ENCODE peak calls at places on chromosomes 12 and 14, in eight cellular contexts. H is substantia nigra; O is CD4-positive, alpha-beta T cell; Q is stimulated activated CD4-positive, alpha-beta T cell treated with anti-CD3 and anti-CD28 coated beads, Interleukin-12 subunit alpha, Interleukin-12 subunit beta, amount 100 ng/mL, for 4 hours; Z is iris pigment epithelial cell; K is HepG2; Y is left lobe of liver; J is endothelial cell. P is an unnamed sample.
A peak's percentile ranks its signal among the peaks of the same experiment; 100 is the strongest.

GRCh38 chr14:25231006-25231405 is 181.1 kb upstream of the STXBP6 start:
- DNase-seq in H (no peak), O (no peak), Q (no peak), Z (no peak), K (no peak), Y (peak; percentile 59), J (no peak), P (no peak)

GRCh38 chr12:10331642-10332239 is 24.1 kb downstream of the KLRD1 start:
- DNase-seq in H (no peak), O (no peak), Q (no peak), Z (peak; percentile 71), K (peak; percentile 49), Y (no peak), J (peak; percentile 18), P (peak; percentile 72)

GRCh38 chr14:103730490-103731035 is 15.0 kb downstream of the ZFYVE21 start:
- DNase-seq in H (no peak), O (no peak), Q (no peak), Z (no peak), K (no peak), Y (peak; percentile 88), J (no peak), P (no peak)

GRCh38 chr12:52907092-52907810 is 2.4 kb upstream of the KRT8 start:
- DNase-seq in H (no peak), O (no peak), Q (no peak), Z (no peak), K (peak; percentile 48), Y (no peak), J (no peak), P (no peak)

GRCh38 chr12:18470251-18470650 is 208.9 kb downstream of the PIK3C2G start:
- DNase-seq in H (no peak), O (no peak), Q (no peak), Z (no peak), K (no peak), Y (no peak), J (no peak), P (no peak)

GRCh38 chr14:84826349-84826748 is 703.6 kb upstream of the FLRT2 start:
- DNase-seq in H (no peak), O (no peak), Q (no peak), Z (peak; percentile 5), K (no peak), Y (no peak), J (no peak), P (peak; percentile 43)

GRCh38 chr14:22494486-22495135 is 94.4 kb downstream of the DAD1 start:
- DNase-seq in H (no peak), O (no peak), Q (no peak), Z (no peak), K (no peak), Y (no peak), J (no peak), P (no peak)

GRCh38 chr14:35286707-35287106 is 5.5 kb upstream of the PSMA6 start:
- DNase-seq in H (no peak), O (no peak), Q (no peak), Z (no peak), K (no peak), Y (no peak), J (no peak), P (no peak)

GRCh38 chr12:9702239-9702638 is 30.7 kb downstream of the CLECL1 start:
- DNase-seq in H (no peak), O (peak; percentile 39), Q (no peak), Z (no peak), K (no peak), Y (no peak), J (no peak), P (no peak)

P was measured in kidney glomerular epithelial cell.